ENCODE peak calls at places on chromosomes 3 and 15, in six cellular contexts. One of them, this sample, is unnamed.

GRCh38 chr3:183080628-183081027 is 18.7 kb downstream of the MCCC1 start:
- DNase-seq in HepG2: no peak
- DNase-seq in H1: no peak
- DNase-seq in GM12878: no peak
- DNase-seq in K562: no peak
- DNase-seq in GM12892: no peak
- DNase-seq in this sample: no peak

GRCh38 chr3:105448338-105448982 is 81.8 kb downstream of the ALCAM start:
- DNase-seq in K562: no peak
- DNase-seq in GM12892: no peak
- DNase-seq in H1: no peak
- DNase-seq in HepG2: no peak
- DNase-seq in GM12878: no peak
- DNase-seq in this sample: no peak

GRCh38 chr3:24229468-24230263 is 265.0 kb downstream of the THRB start:
- DNase-seq in HepG2: no peak
- DNase-seq in H1: no peak
- DNase-seq in GM12878: no peak
- DNase-seq in K562: no peak
- DNase-seq in GM12892: no peak
- DNase-seq in this sample: no peak

GRCh38 chr3:169260296-169260695 is 403.2 kb downstream of the MECOM start:
- DNase-seq in H1: no peak
- DNase-seq in HepG2: no peak
- DNase-seq in K562: no peak
- DNase-seq in GM12892: no peak
- DNase-seq in GM12878: no peak
- DNase-seq in this sample: no peak

GRCh38 chr3:177459397-177459796 is 262.1 kb upstream of the TBL1XR1 start:
- DNase-seq in H1: no peak
- DNase-seq in GM12892: no peak
- DNase-seq in HepG2: no peak
- DNase-seq in K562: no peak
- DNase-seq in GM12878: no peak
- DNase-seq in this sample: no peak

GRCh38 chr3:31166249-31166885 is 271.9 kb upstream of the GADL1 start:
- DNase-seq in K562: no peak
- DNase-seq in GM12892: no peak
- DNase-seq in HepG2: no peak
- DNase-seq in GM12878: no peak
- DNase-seq in H1: no peak
- DNase-seq in this sample: no peak

GRCh38 chr15:78761891-78762385 is 49.3 kb downstream of the ADAMTS7 start:
- DNase-seq in GM12892: no peak
- DNase-seq in H1: no peak
- DNase-seq in K562: no peak
- DNase-seq in HepG2: no peak
- DNase-seq in GM12878: no peak
- DNase-seq in this sample: no peak

GRCh38 chr3:188006726-188007393 is 147.1 kb upstream of the LPP start:
- DNase-seq in HepG2: no peak
- DNase-seq in GM12892: no peak
- DNase-seq in GM12878: no peak
- DNase-seq in K562: no peak
- DNase-seq in H1: no peak
- DNase-seq in this sample: no peak

GRCh38 chr3:136644200-136644599 is 108.0 kb downstream of the STAG1 start:
- DNase-seq in K562: no peak
- DNase-seq in H1: no peak
- DNase-seq in GM12878: no peak
- DNase-seq in GM12892: no peak
- DNase-seq in HepG2: no peak
- DNase-seq in this sample: no peak

GRCh38 chr3:66093981-66094380 is 55.3 kb upstream of the MAGI1 start:
- DNase-seq in HepG2: no peak
- DNase-seq in H1: no peak
- DNase-seq in K562: no peak
- DNase-seq in GM12892: no peak
- DNase-seq in GM12878: no peak
- DNase-seq in this sample: no peak

GRCh38 chr3:142027713-142028112 is 121.6 kb downstream of the TFDP2 start:
- DNase-seq in HepG2: no peak
- DNase-seq in GM12878: no peak
- DNase-seq in GM12892: no peak
- DNase-seq in K562: no peak
- DNase-seq in H1: no peak
- DNase-seq in this sample: no peak

GRCh38 chr15:68300115-68300940 is 22.8 kb downstream of the FEM1B start:
- DNase-seq in GM12892: no peak
- DNase-seq in K562: no peak
- DNase-seq in GM12878: no peak
- DNase-seq in HepG2: peak
- DNase-seq in H1: no peak
- DNase-seq in this sample: no peak

GRCh38 chr3:135224963-135225362 is 429.9 kb downstream of the EPHB1 start:
- DNase-seq in GM12878: peak
- DNase-seq in H1: no peak
- DNase-seq in GM12892: no peak
- DNase-seq in HepG2: no peak
- DNase-seq in K562: no peak
- DNase-seq in this sample: no peak

GRCh38 chr15:73052679-73053397 is 575 bp downstream of the NEO1 start:
- DNase-seq in K562: peak
- DNase-seq in H1: no peak
- DNase-seq in GM12892: peak
- DNase-seq in GM12878: no peak
- DNase-seq in HepG2: peak
- DNase-seq in this sample: no peak

GRCh38 chr3:169790687-169791429 is 17.7 kb downstream of the MYNN start:
- DNase-seq in K562: no peak
- DNase-seq in HepG2: no peak
- DNase-seq in GM12878: no peak
- DNase-seq in H1: no peak
- DNase-seq in GM12892: no peak
- DNase-seq in this sample: no peak

GRCh38 chr15:29128671-29129070 is 141.0 kb downstream of the NSMCE3 start:
- DNase-seq in GM12878: no peak
- DNase-seq in GM12892: no peak
- DNase-seq in H1: no peak
- DNase-seq in HepG2: no peak
- DNase-seq in K562: no peak
- DNase-seq in this sample: no peak

GRCh38 chr3:132549890-132550578 is 47.0 kb upstream of the ACKR4 start:
- DNase-seq in H1: no peak
- DNase-seq in K562: no peak
- DNase-seq in HepG2: no peak
- DNase-seq in GM12878: peak
- DNase-seq in GM12892: no peak
- DNase-seq in this sample: peak

GRCh38 chr3:192409838-192410683 is 317.3 kb downstream of the FGF12 start:
- DNase-seq in H1: no peak
- DNase-seq in GM12892: no peak
- DNase-seq in GM12878: no peak
- DNase-seq in HepG2: no peak
- DNase-seq in K562: no peak
- DNase-seq in this sample: peak

GRCh38 chr3:35946121-35946856 is 307.0 kb downstream of the ARPP21 start:
- DNase-seq in H1: no peak
- DNase-seq in GM12878: no peak
- DNase-seq in GM12892: no peak
- DNase-seq in K562: no peak
- DNase-seq in HepG2: peak
- DNase-seq in this sample: no peak

GRCh38 chr15:93247466-93248121 is 158.6 kb upstream of the RGMA start:
- DNase-seq in H1: no peak
- DNase-seq in K562: no peak
- DNase-seq in HepG2: no peak
- DNase-seq in GM12892: no peak
- DNase-seq in GM12878: no peak
- DNase-seq in this sample: no peak

GRCh38 chr3:135621184-135621931 is 344.2 kb upstream of the PPP2R3A start:
- DNase-seq in K562: no peak
- DNase-seq in GM12878: no peak
- DNase-seq in GM12892: no peak
- DNase-seq in HepG2: no peak
- DNase-seq in H1: no peak
- DNase-seq in this sample: no peak

GRCh38 chr3:24493951-24494615 is 567 bp downstream of the THRB start:
- DNase-seq in HepG2: peak
- DNase-seq in GM12892: peak
- DNase-seq in K562: peak
- DNase-seq in H1: no peak
- DNase-seq in GM12878: no peak
- DNase-seq in this sample: no peak

GRCh38 chr3:13332158-13332557 is 88.0 kb downstream of the NUP210 start:
- DNase-seq in K562: no peak
- DNase-seq in H1: no peak
- DNase-seq in HepG2: no peak
- DNase-seq in GM12892: peak
- DNase-seq in GM12878: peak
- DNase-seq in this sample: peak

GRCh38 chr3:13470894-13471574 is 9.1 kb upstream of the HDAC11 start:
- DNase-seq in K562: no peak
- DNase-seq in HepG2: peak
- DNase-seq in GM12878: no peak
- DNase-seq in H1: no peak
- DNase-seq in GM12892: no peak
- DNase-seq in this sample: no peak

GRCh38 chr3:124275421-124275820 is 283.5 kb upstream of the ROPN1 start:
- DNase-seq in H1: no peak
- DNase-seq in GM12878: no peak
- DNase-seq in GM12892: no peak
- DNase-seq in HepG2: no peak
- DNase-seq in K562: no peak
- DNase-seq in this sample: no peak

GRCh38 chr3:12898290-12898979 is 57.1 kb upstream of the RPL32 start:
- DNase-seq in GM12878: no peak
- DNase-seq in H1: no peak
- DNase-seq in HepG2: no peak
- DNase-seq in K562: no peak
- DNase-seq in GM12892: no peak
- DNase-seq in this sample: no peak

GRCh38 chr3:109731639-109732473 is 394.5 kb upstream of the DPPA4 start:
- DNase-seq in HepG2: peak
- DNase-seq in GM12892: no peak
- DNase-seq in K562: peak
- DNase-seq in H1: no peak
- DNase-seq in GM12878: no peak
- DNase-seq in this sample: peak

DNA sequence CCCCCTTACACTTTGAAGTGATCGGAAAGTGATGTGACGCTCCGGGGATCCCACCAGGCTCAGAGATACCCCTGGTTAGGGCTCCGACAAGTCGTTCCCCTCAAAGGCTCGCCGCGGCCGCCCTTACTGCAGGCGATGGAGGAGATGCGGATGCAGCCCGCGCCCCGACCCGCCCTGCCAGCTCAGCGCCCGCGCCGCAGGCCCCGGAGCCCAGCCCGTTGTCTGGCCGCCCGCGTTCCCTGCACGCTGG is 228 bp downstream of the GLT8D1 start:
- DNase-seq in GM12892: no peak
- DNase-seq in GM12878: no peak
- DNase-seq in HepG2: no peak
- DNase-seq in K562: no peak
- DNase-seq in H1: no peak
- DNase-seq in this sample: no peak
- TF ChIP-seq POLR2A in GM12892: no peak
- TF ChIP-seq POLR2A in GM12878: no peak
- TF ChIP-seq POLR2A in HepG2: no peak
- TF ChIP-seq POLR2A in K562: no peak
- TF ChIP-seq POLR2A in H1: no peak
- TF ChIP-seq POLR2A in this sample: no peak

DNA sequence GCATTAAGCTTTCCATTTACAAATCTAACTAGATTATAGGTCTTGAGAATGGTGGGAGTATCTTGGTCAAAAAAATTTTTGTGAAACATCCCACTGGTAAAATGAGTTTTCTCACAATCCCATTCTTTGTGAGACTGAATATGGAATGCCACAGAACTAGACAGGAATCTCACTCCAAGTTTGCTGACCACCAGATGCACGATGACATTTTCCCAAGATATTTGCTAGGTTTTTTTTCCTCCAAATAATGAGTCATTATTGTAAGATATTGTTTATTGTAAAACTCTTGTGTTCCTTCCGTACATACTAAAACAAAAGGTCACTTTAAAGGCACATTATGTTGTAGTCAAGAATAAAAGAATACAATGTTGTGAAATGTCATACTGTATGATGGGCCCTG is 53.9 kb downstream of the COPS2 start:
- DNase-seq in GM12892: no peak
- DNase-seq in GM12878: no peak
- DNase-seq in K562: no peak
- DNase-seq in HepG2: no peak
- DNase-seq in H1: no peak
- DNase-seq in this sample: no peak
- TF ChIP-seq TAF1 in GM12892: no peak
- TF ChIP-seq TAF1 in GM12878: no peak
- TF ChIP-seq TAF1 in K562: no peak
- TF ChIP-seq TAF1 in HepG2: no peak
- TF ChIP-seq TAF1 in H1: no peak
- TF ChIP-seq TAF1 in this sample: no peak

DNA sequence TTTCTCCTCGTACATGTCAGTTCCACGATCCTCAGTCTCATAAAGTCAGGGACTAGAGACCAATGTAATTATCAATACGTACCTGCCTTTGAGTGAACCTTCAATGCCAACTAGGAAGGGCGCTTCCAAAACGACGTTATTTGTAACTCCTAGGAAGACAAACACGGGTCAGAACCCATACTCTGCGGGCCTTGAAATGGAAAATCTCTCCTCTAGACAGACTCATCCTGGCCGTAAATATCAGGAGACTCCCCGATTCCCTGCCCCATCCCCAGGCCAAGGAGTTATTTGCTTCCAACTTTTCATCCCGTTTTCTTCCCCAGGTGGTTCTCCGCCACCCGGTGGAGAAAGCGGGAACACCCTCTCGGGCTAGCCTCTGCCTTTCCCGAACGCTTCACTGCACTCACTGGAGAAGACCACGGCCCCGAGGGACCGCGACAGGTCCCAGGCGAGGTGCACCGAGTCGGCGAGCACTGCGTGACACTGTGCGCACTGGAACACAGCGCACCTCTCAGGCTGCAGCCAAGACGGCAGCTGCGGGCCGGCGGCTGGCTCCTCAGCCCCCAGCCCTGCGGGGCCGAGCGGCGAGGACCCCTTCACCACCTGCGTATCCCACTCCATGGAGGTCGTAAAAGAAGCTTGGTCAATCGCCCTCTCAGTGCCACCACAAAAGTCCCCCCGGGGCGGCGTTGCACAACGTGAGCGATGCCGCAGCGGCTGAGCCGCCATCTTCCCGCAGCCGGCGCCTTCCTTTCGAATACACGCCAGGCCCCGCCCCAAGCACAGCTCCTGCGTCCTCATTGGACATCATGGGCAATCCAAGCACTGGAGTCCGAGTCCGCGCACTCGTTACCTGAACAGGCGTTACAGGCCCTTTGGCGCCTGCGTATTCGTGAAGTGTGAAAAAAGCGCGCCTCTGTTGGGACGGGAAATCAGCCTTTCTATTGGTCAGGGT is at the start of gene OIP5:
- DNase-seq in HepG2: peak
- DNase-seq in GM12878: peak
- DNase-seq in K562: peak
- DNase-seq in H1: peak
- DNase-seq in GM12892: peak
- DNase-seq in this sample: peak
- TF ChIP-seq POLR2A in HepG2: peak
- TF ChIP-seq POLR2A in GM12878: peak
- TF ChIP-seq POLR2A in K562: peak
- TF ChIP-seq POLR2A in H1: peak
- TF ChIP-seq POLR2A in GM12892: peak
- TF ChIP-seq POLR2A in this sample: peak

GRCh38 chr3:195883160-195883559 is 25.2 kb downstream of the TNK2 start:
- DNase-seq in GM12892: no peak
- DNase-seq in GM12878: no peak
- DNase-seq in HepG2: no peak
- DNase-seq in H1: no peak
- DNase-seq in K562: no peak
- DNase-seq in this sample: no peak
- TF ChIP-seq TAF1 in GM12892: no peak
- TF ChIP-seq TAF1 in GM12878: no peak
- TF ChIP-seq TAF1 in HepG2: no peak
- TF ChIP-seq TAF1 in H1: no peak
- TF ChIP-seq TAF1 in K562: no peak
- TF ChIP-seq TAF1 in this sample: no peak